ENCODE peak calls at places on chromosomes 12 and 14, in four cellular contexts. Y is right cardiac atrium, E is GM20000, J is HFFc6. D is an unnamed sample.

GRCh38 chr14:61838661-61839060 is 76.4 kb downstream of the SNAPC1 start:
- DNase-seq in Y (no peak), E (no peak), J (no peak), D (no peak)

GRCh38 chr14:96502621-96503251 is 554 bp downstream of the PAPOLA start:
- DNase-seq in Y (peak; percentile 63), E (peak; percentile 65), J (peak; percentile 3), D (peak; percentile 46)

GRCh38 chr12:14999421-15000047 is 26.7 kb downstream of the PDE6H start:
- DNase-seq in Y (no peak), E (no peak), J (no peak), D (peak; percentile 48)

GRCh38 chr14:61267336-61267735 is 13.8 kb downstream of the TMEM30B start:
- DNase-seq in E (no peak), J (no peak), Y (no peak), D (no peak)

GRCh38 chr12:93060666-93061413 is 131.7 kb upstream of the EEA1 start:
- DNase-seq in E (peak; percentile 22), Y (peak; percentile 14), J (no peak), D (peak; percentile 90)

GRCh38 chr12:126907900-126908764 is 1358.8 kb upstream of the TMEM132C start:
- DNase-seq in J (no peak), Y (no peak), E (no peak), D (no peak)

GRCh38 chr12:34394211-34395055 is 372.1 kb downstream of the ALG10 start:
- DNase-seq in J (no peak), Y (peak; percentile 2), E (no peak), D (no peak)

GRCh38 chr12:74626397-74626796 is 88.8 kb downstream of the ATXN7L3B start:
- DNase-seq in Y (no peak), J (no peak), E (no peak), D (no peak)

GRCh38 chr12:41576925-41577324 is 388.8 kb downstream of the PDZRN4 start:
- DNase-seq in Y (no peak), E (no peak), J (no peak), D (no peak)

GRCh38 chr14:67704484-67705089 is 2.9 kb downstream of the RDH12 start:
- DNase-seq in Y (no peak), E (peak; percentile 69), J (peak; percentile 43), D (peak; percentile 64)